ENCODE peak calls at places on chromosomes 5 and 9, in five cellular contexts. One of them, this sample, is unnamed.

GRCh38 chr9:17509698-17510097 is 69.2 kb upstream of the SH3GL2 start:
- DNase-seq in D721Med: no peak
- DNase-seq in GM12865: no peak
- DNase-seq in psoas muscle: no peak
- DNase-seq in tibial nerve: no peak
- DNase-seq in this sample: peak

GRCh38 chr5:83509535-83509934 is 38.0 kb downstream of the VCAN start:
- DNase-seq in D721Med: no peak
- DNase-seq in GM12865: no peak
- DNase-seq in psoas muscle: no peak
- DNase-seq in tibial nerve: no peak
- DNase-seq in this sample: no peak

GRCh38 chr9:134661791-134662142 is 20.2 kb downstream of the COL5A1 start:
- DNase-seq in D721Med: no peak
- DNase-seq in GM12865: no peak
- DNase-seq in psoas muscle: peak
- DNase-seq in tibial nerve: no peak
- DNase-seq in this sample: no peak

GRCh38 chr9:136372561-136373299 is 739 bp downstream of the CARD9 start:
- DNase-seq in D721Med: no peak
- DNase-seq in GM12865: no peak
- DNase-seq in psoas muscle: peak
- DNase-seq in tibial nerve: peak
- DNase-seq in this sample: peak

GRCh38 chr5:77638763-77639451 is 394 bp upstream of the OTP start:
- DNase-seq in D721Med: peak
- DNase-seq in GM12865: peak
- DNase-seq in psoas muscle: no peak
- DNase-seq in tibial nerve: no peak
- DNase-seq in this sample: no peak

GRCh38 chr5:22988937-22989336 is 135.8 kb upstream of the CDH12 start:
- DNase-seq in D721Med: no peak
- DNase-seq in GM12865: no peak
- DNase-seq in psoas muscle: no peak
- DNase-seq in tibial nerve: no peak
- DNase-seq in this sample: no peak

GRCh38 chr5:318931-319601 is 2.4 kb upstream of the AHRR start:
- DNase-seq in D721Med: no peak
- DNase-seq in GM12865: no peak
- DNase-seq in psoas muscle: no peak
- DNase-seq in tibial nerve: no peak
- DNase-seq in this sample: no peak

GRCh38 chr5:148443998-148444397 is 60.2 kb downstream of the FBXO38 start:
- DNase-seq in D721Med: no peak
- DNase-seq in GM12865: peak
- DNase-seq in psoas muscle: no peak
- DNase-seq in tibial nerve: peak
- DNase-seq in this sample: peak

GRCh38 chr5:69024241-69024651 is 69.6 kb upstream of the SLC30A5 start:
- DNase-seq in D721Med: no peak
- DNase-seq in GM12865: peak
- DNase-seq in psoas muscle: no peak
- DNase-seq in tibial nerve: no peak
- DNase-seq in this sample: no peak

GRCh38 chr5:151903243-151903653 is 21.4 kb downstream of the GLRA1 start:
- DNase-seq in D721Med: no peak
- DNase-seq in GM12865: peak
- DNase-seq in psoas muscle: no peak
- DNase-seq in tibial nerve: no peak
- DNase-seq in this sample: no peak

GRCh38 chr5:458547-459353 is 15.8 kb downstream of the EXOC3 start:
- DNase-seq in D721Med: no peak
- DNase-seq in GM12865: peak
- DNase-seq in psoas muscle: no peak
- DNase-seq in tibial nerve: no peak
- DNase-seq in this sample: no peak

GRCh38 chr5:63822633-63823032 is 139.6 kb downstream of the HTR1A start:
- DNase-seq in D721Med: no peak
- DNase-seq in GM12865: no peak
- DNase-seq in psoas muscle: no peak
- DNase-seq in tibial nerve: no peak
- DNase-seq in this sample: no peak

GRCh38 chr5:149149942-149150341 is 8.6 kb downstream of the ABLIM3 start:
- DNase-seq in D721Med: no peak
- DNase-seq in GM12865: no peak
- DNase-seq in psoas muscle: no peak
- DNase-seq in tibial nerve: no peak
- DNase-seq in this sample: no peak

GRCh38 chr9:37914701-37915358 is 10.9 kb upstream of the SLC25A51 start:
- DNase-seq in D721Med: no peak
- DNase-seq in GM12865: no peak
- DNase-seq in psoas muscle: no peak
- DNase-seq in tibial nerve: no peak
- DNase-seq in this sample: no peak

GRCh38 chr9:37914154-37914551 is 10.2 kb upstream of the SLC25A51 start:
- DNase-seq in D721Med: no peak
- DNase-seq in GM12865: no peak
- DNase-seq in psoas muscle: no peak
- DNase-seq in tibial nerve: no peak
- DNase-seq in this sample: no peak

GRCh38 chr9:37911271-37911681 is 7.3 kb upstream of the SLC25A51 start:
- DNase-seq in D721Med: no peak
- DNase-seq in GM12865: no peak
- DNase-seq in psoas muscle: no peak
- DNase-seq in tibial nerve: no peak
- DNase-seq in this sample: no peak

GRCh38 chr9:37915911-37916470 is 12.1 kb upstream of the SLC25A51 start:
- DNase-seq in D721Med: no peak
- DNase-seq in GM12865: no peak
- DNase-seq in psoas muscle: no peak
- DNase-seq in tibial nerve: no peak
- DNase-seq in this sample: no peak

DNA sequence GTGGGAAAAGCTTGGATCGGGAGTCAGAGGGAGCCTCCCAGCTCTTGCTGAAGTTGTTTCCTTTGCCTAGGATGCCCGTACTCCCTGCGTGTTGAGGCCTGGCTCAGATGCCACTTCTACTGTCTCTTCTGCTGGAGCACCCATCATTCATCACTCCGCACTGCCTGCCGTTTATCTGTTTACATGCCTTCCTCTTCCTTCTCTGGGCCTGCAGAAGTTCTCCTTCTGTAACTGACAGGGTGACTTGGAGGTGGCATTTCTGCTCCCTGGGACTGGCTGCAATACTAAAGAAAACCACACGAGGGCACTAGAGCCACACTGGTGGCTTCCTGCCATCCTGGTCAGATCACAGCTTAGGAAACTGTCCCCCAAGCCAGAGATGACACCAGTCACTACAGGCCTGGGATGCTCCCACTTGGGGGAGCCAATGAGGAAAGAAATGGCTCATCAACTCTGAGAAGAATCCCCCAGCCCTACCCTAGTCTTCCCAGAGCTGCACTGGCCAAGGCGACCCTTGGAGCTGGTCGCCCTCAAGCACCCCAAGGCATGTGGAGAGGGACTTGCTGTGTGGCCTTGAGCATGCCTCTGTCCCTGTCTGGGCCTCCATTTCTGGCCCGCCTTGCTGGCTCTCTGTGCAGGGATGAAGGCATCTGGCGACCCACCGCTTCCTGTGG is 9.7 kb upstream of the SLC25A51 start:
- DNase-seq in D721Med: peak
- DNase-seq in GM12865: peak
- DNase-seq in psoas muscle: peak
- DNase-seq in tibial nerve: peak
- DNase-seq in this sample: no peak
- TF ChIP-seq CTCF in D721Med: peak
- TF ChIP-seq CTCF in GM12865: peak
- TF ChIP-seq CTCF in psoas muscle: peak
- TF ChIP-seq CTCF in tibial nerve: peak
- TF ChIP-seq CTCF in this sample: peak

GRCh38 chr5:137315534-137316345 is 183.4 kb downstream of the SPOCK1 start:
- DNase-seq in D721Med: no peak
- DNase-seq in GM12865: no peak
- DNase-seq in psoas muscle: no peak
- DNase-seq in tibial nerve: peak
- DNase-seq in this sample: no peak

GRCh38 chr5:137316346-137316736 is 182.8 kb downstream of the SPOCK1 start:
- DNase-seq in D721Med: no peak
- DNase-seq in GM12865: no peak
- DNase-seq in psoas muscle: no peak
- DNase-seq in tibial nerve: no peak
- DNase-seq in this sample: no peak

GRCh38 chr5:137325721-137326120 is 173.4 kb downstream of the SPOCK1 start:
- DNase-seq in D721Med: no peak
- DNase-seq in GM12865: no peak
- DNase-seq in psoas muscle: no peak
- DNase-seq in tibial nerve: no peak
- DNase-seq in this sample: no peak

GRCh38 chr5:137318027-137318426 is 181.1 kb downstream of the SPOCK1 start:
- DNase-seq in D721Med: no peak
- DNase-seq in GM12865: no peak
- DNase-seq in psoas muscle: no peak
- DNase-seq in tibial nerve: no peak
- DNase-seq in this sample: no peak

DNA sequence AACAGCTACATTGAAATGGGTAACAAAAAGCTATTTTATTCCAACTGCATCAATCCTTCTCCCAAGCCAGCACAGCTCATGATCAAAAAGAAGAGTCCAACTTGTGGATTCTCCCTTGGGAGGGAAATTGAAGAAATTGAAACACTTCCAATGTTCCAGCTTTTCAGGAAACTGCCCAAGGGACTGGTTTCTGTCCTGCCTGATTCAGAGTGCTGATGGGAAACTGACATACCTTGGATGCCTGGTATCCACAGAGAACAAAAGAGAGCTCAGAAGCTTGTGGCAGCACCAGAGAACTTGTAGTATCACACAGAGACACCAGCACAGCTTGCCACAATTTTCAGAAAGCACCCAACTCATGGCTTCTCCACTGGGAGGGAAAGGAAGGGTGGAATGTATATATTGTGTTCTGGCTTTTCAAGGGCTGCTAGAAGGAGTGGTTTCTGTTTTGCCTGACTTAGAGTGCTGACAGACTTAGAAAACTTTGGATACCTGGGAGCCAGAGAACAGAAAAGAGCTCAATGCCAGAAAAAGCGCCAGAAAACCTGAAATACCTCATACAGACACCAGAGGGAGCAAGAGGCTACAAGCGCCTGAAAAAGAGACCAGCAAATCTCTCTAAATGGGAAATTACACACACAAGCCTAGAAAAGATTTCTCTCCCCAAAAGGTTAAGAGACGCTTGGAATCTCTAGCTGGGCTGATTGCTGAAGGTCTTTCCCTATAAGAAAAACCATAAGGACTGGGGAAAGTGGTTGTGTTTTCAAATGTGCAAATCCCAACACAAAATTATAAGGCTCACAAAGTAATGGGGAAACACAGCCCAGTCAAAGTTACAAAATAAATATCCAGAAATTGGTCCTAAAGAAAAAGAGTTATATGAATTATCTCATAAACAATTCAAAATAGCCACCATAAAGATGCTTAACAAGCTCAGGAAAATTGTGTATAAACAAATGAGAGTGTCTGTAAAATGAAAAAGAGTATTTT is 178.8 kb downstream of the SPOCK1 start:
- DNase-seq in D721Med: peak
- DNase-seq in GM12865: peak
- DNase-seq in psoas muscle: no peak
- DNase-seq in tibial nerve: peak
- DNase-seq in this sample: no peak
- TF ChIP-seq CTCF in D721Med: peak
- TF ChIP-seq CTCF in GM12865: peak
- TF ChIP-seq CTCF in psoas muscle: peak
- TF ChIP-seq CTCF in tibial nerve: peak
- TF ChIP-seq CTCF in this sample: peak

GRCh38 chr9:74742792-74743389 is 144.8 kb downstream of the TRPM6 start:
- DNase-seq in D721Med: no peak
- DNase-seq in GM12865: peak
- DNase-seq in psoas muscle: no peak
- DNase-seq in tibial nerve: peak
- DNase-seq in this sample: no peak
- TF ChIP-seq CTCF in D721Med: peak
- TF ChIP-seq CTCF in GM12865: peak
- TF ChIP-seq CTCF in psoas muscle: peak
- TF ChIP-seq CTCF in tibial nerve: peak
- TF ChIP-seq CTCF in this sample: peak

DNA sequence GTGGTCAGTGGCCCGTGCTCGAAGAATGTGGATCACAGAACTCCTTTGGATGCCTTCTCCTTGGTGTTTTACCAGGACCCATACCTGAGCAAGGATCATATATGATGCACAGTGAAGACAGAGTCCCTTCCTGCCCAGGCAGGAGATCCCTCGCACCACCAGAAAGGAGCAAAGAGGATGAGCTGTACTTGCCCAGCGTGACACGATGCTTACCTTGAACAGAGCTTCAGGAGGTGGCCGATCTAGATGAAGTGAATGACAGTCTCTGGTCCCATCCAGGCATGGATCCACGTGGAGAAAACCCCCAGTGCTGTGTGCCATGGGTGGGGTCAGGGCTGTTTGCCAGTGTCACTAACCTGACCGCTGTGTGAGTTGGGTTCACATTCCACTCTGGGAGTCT is 455.4 kb downstream of the GADD45G start:
- DNase-seq in D721Med: no peak
- DNase-seq in GM12865: no peak
- DNase-seq in psoas muscle: no peak
- DNase-seq in tibial nerve: no peak
- DNase-seq in this sample: no peak
- TF ChIP-seq CTCF in D721Med: no peak
- TF ChIP-seq CTCF in GM12865: no peak
- TF ChIP-seq CTCF in psoas muscle: no peak
- TF ChIP-seq CTCF in tibial nerve: no peak
- TF ChIP-seq CTCF in this sample: no peak

GRCh38 chr5:96327728-96328127 is 105.3 kb downstream of the PCSK1 start:
- DNase-seq in D721Med: no peak
- DNase-seq in GM12865: no peak
- DNase-seq in psoas muscle: no peak
- DNase-seq in tibial nerve: no peak
- DNase-seq in this sample: no peak
- TF ChIP-seq CTCF in D721Med: no peak
- TF ChIP-seq CTCF in GM12865: no peak
- TF ChIP-seq CTCF in psoas muscle: no peak
- TF ChIP-seq CTCF in tibial nerve: no peak
- TF ChIP-seq CTCF in this sample: no peak

GRCh38 chr5:4640793-4641192 is 499.3 kb upstream of the ADAMTS16 start:
- DNase-seq in D721Med: no peak
- DNase-seq in GM12865: no peak
- DNase-seq in psoas muscle: no peak
- DNase-seq in tibial nerve: no peak
- DNase-seq in this sample: no peak
- TF ChIP-seq CTCF in D721Med: peak
- TF ChIP-seq CTCF in GM12865: no peak
- TF ChIP-seq CTCF in psoas muscle: no peak
- TF ChIP-seq CTCF in tibial nerve: no peak
- TF ChIP-seq CTCF in this sample: no peak

GRCh38 chr5:88878976-88879375 is 4.0 kb downstream of the MEF2C start:
- DNase-seq in D721Med: no peak
- DNase-seq in GM12865: no peak
- DNase-seq in psoas muscle: no peak
- DNase-seq in tibial nerve: no peak
- DNase-seq in this sample: no peak
- TF ChIP-seq CTCF in D721Med: no peak
- TF ChIP-seq CTCF in GM12865: peak
- TF ChIP-seq CTCF in psoas muscle: no peak
- TF ChIP-seq CTCF in tibial nerve: no peak
- TF ChIP-seq CTCF in this sample: no peak